ENCODE peak calls at places on chromosomes 16 and 17, in seven cellular contexts. One of them, this sample, is unnamed.

GRCh38 chr17:83150369-83151055 is 71.1 kb downstream of the METRNL start:
- DNase-seq in HCT116: no peak
- DNase-seq in ascending aorta: no peak
- DNase-seq in CD8-positive, alpha-beta T cell: no peak
- DNase-seq in GM23248: no peak
- DNase-seq in cardiac muscle cell: no peak
- DNase-seq in SK-N-SH: no peak
- DNase-seq in this sample: no peak

GRCh38 chr17:17902357-17902756 is 65.6 kb upstream of the SREBF1 start:
- DNase-seq in HCT116: no peak
- DNase-seq in ascending aorta: no peak
- DNase-seq in CD8-positive, alpha-beta T cell: no peak
- DNase-seq in GM23248: no peak
- DNase-seq in cardiac muscle cell: no peak
- DNase-seq in SK-N-SH: no peak
- DNase-seq in this sample: no peak

GRCh38 chr17:11909348-11909747 is 87.9 kb downstream of the ZNF18 start:
- DNase-seq in HCT116: no peak
- DNase-seq in ascending aorta: no peak
- DNase-seq in CD8-positive, alpha-beta T cell: no peak
- DNase-seq in GM23248: no peak
- DNase-seq in cardiac muscle cell: no peak
- DNase-seq in SK-N-SH: no peak
- DNase-seq in this sample: no peak

GRCh38 chr16:1346422-1347285 is 5.0 kb downstream of the TSR3 start:
- DNase-seq in HCT116: no peak
- DNase-seq in ascending aorta: no peak
- DNase-seq in CD8-positive, alpha-beta T cell: no peak
- DNase-seq in GM23248: peak; percentile 51
- DNase-seq in cardiac muscle cell: no peak
- DNase-seq in SK-N-SH: peak; percentile 64
- DNase-seq in this sample: peak; percentile 19

GRCh38 chr16:82629441-82630027 is 2.8 kb downstream of the CDH13 start:
- DNase-seq in HCT116: no peak
- DNase-seq in ascending aorta: no peak
- DNase-seq in CD8-positive, alpha-beta T cell: no peak
- DNase-seq in GM23248: peak; percentile 83
- DNase-seq in cardiac muscle cell: no peak
- DNase-seq in SK-N-SH: no peak
- DNase-seq in this sample: peak; percentile 74

GRCh38 chr17:38704645-38705522 is at the start of gene MLLT6:
- DNase-seq in HCT116: no peak
- DNase-seq in ascending aorta: peak; percentile 25
- DNase-seq in CD8-positive, alpha-beta T cell: peak; percentile 76
- DNase-seq in GM23248: peak; percentile 91
- DNase-seq in cardiac muscle cell: peak; percentile 84
- DNase-seq in SK-N-SH: peak; percentile 93
- DNase-seq in this sample: peak; percentile 90

GRCh38 chr16:67206838-67207115 is 7.8 kb downstream of the ELMO3 start:
- DNase-seq in HCT116: no peak
- DNase-seq in ascending aorta: no peak
- DNase-seq in CD8-positive, alpha-beta T cell: no peak
- DNase-seq in GM23248: no peak
- DNase-seq in cardiac muscle cell: no peak
- DNase-seq in SK-N-SH: no peak
- DNase-seq in this sample: no peak

GRCh38 chr17:75876190-75876937 is 2.0 kb downstream of the TRIM47 start:
- DNase-seq in HCT116: peak; percentile 84
- DNase-seq in ascending aorta: no peak
- DNase-seq in CD8-positive, alpha-beta T cell: peak; percentile 71
- DNase-seq in GM23248: peak; percentile 33
- DNase-seq in cardiac muscle cell: no peak
- DNase-seq in SK-N-SH: peak; percentile 72
- DNase-seq in this sample: no peak

GRCh38 chr17:81218459-81218858 is 4.3 kb downstream of the CEP131 start:
- DNase-seq in HCT116: no peak
- DNase-seq in ascending aorta: no peak
- DNase-seq in CD8-positive, alpha-beta T cell: no peak
- DNase-seq in GM23248: no peak
- DNase-seq in cardiac muscle cell: no peak
- DNase-seq in SK-N-SH: no peak
- DNase-seq in this sample: no peak

GRCh38 chr17:50637829-50638571 is 3.3 kb downstream of the ABCC3 start:
- DNase-seq in HCT116: no peak
- DNase-seq in ascending aorta: no peak
- DNase-seq in CD8-positive, alpha-beta T cell: no peak
- DNase-seq in GM23248: no peak
- DNase-seq in cardiac muscle cell: no peak
- DNase-seq in SK-N-SH: peak; percentile 9
- DNase-seq in this sample: no peak

GRCh38 chr16:19135896-19136438 is 22.2 kb downstream of the ITPRIPL2 start:
- DNase-seq in HCT116: no peak
- DNase-seq in ascending aorta: no peak
- DNase-seq in CD8-positive, alpha-beta T cell: no peak
- DNase-seq in GM23248: peak; percentile 34
- DNase-seq in cardiac muscle cell: no peak
- DNase-seq in SK-N-SH: no peak
- DNase-seq in this sample: no peak

GRCh38 chr17:21286066-21286770 is 1.7 kb downstream of the MAP2K3 start:
- DNase-seq in HCT116: peak; percentile 81
- DNase-seq in ascending aorta: peak; percentile 95
- DNase-seq in CD8-positive, alpha-beta T cell: no peak
- DNase-seq in GM23248: peak; percentile 99
- DNase-seq in cardiac muscle cell: peak; percentile 91
- DNase-seq in SK-N-SH: peak; percentile 50
- DNase-seq in this sample: peak; percentile 99

GRCh38 chr17:63446218-63446980 is at the start of gene CYB561:
- DNase-seq in HCT116: peak; percentile 46
- DNase-seq in ascending aorta: no peak
- DNase-seq in CD8-positive, alpha-beta T cell: peak; percentile 47
- DNase-seq in GM23248: peak; percentile 85
- DNase-seq in cardiac muscle cell: no peak
- DNase-seq in SK-N-SH: peak; percentile 97
- DNase-seq in this sample: peak; percentile 80

GRCh38 chr16:17283022-17283421 is 187.7 kb downstream of the XYLT1 start:
- DNase-seq in HCT116: no peak
- DNase-seq in ascending aorta: no peak
- DNase-seq in CD8-positive, alpha-beta T cell: no peak
- DNase-seq in GM23248: no peak
- DNase-seq in cardiac muscle cell: no peak
- DNase-seq in SK-N-SH: peak; percentile 43
- DNase-seq in this sample: no peak

GRCh38 chr17:48240562-48241130 is 133.1 kb downstream of the SNX11 start:
- DNase-seq in HCT116: peak; percentile 66
- DNase-seq in ascending aorta: no peak
- DNase-seq in CD8-positive, alpha-beta T cell: no peak
- DNase-seq in GM23248: peak; percentile 29
- DNase-seq in cardiac muscle cell: no peak
- DNase-seq in SK-N-SH: no peak
- DNase-seq in this sample: no peak

GRCh38 chr16:84790291-84790690 is 29.5 kb upstream of the CRISPLD2 start:
- DNase-seq in HCT116: no peak
- DNase-seq in ascending aorta: no peak
- DNase-seq in CD8-positive, alpha-beta T cell: no peak
- DNase-seq in GM23248: no peak
- DNase-seq in cardiac muscle cell: no peak
- DNase-seq in SK-N-SH: no peak
- DNase-seq in this sample: no peak

GRCh38 chr17:80181431-80181830 is 11.6 kb downstream of the CARD14 start:
- DNase-seq in HCT116: no peak
- DNase-seq in ascending aorta: no peak
- DNase-seq in CD8-positive, alpha-beta T cell: no peak
- DNase-seq in GM23248: no peak
- DNase-seq in cardiac muscle cell: no peak
- DNase-seq in SK-N-SH: no peak
- DNase-seq in this sample: no peak

GRCh38 chr17:27244481-27245223 is 49.3 kb upstream of the WSB1 start:
- DNase-seq in HCT116: no peak
- DNase-seq in ascending aorta: peak; percentile 40
- DNase-seq in CD8-positive, alpha-beta T cell: no peak
- DNase-seq in GM23248: peak; percentile 94
- DNase-seq in cardiac muscle cell: no peak
- DNase-seq in SK-N-SH: no peak
- DNase-seq in this sample: peak; percentile 97

GRCh38 chr17:28072935-28073533 is 30.6 kb downstream of the NLK start:
- DNase-seq in HCT116: no peak
- DNase-seq in ascending aorta: no peak
- DNase-seq in CD8-positive, alpha-beta T cell: no peak
- DNase-seq in GM23248: no peak
- DNase-seq in cardiac muscle cell: no peak
- DNase-seq in SK-N-SH: no peak
- DNase-seq in this sample: no peak

GRCh38 chr17:29593546-29594440 is 861 bp downstream of the ANKRD13B start:
- DNase-seq in HCT116: no peak
- DNase-seq in ascending aorta: no peak
- DNase-seq in CD8-positive, alpha-beta T cell: no peak
- DNase-seq in GM23248: peak; percentile 52
- DNase-seq in cardiac muscle cell: peak; percentile 86
- DNase-seq in SK-N-SH: no peak
- DNase-seq in this sample: peak; percentile 60

GRCh38 chr17:40260528-40260927 is 27.2 kb upstream of the CDC6 start:
- DNase-seq in HCT116: no peak
- DNase-seq in ascending aorta: no peak
- DNase-seq in CD8-positive, alpha-beta T cell: no peak
- DNase-seq in GM23248: no peak
- DNase-seq in cardiac muscle cell: no peak
- DNase-seq in SK-N-SH: no peak
- DNase-seq in this sample: no peak
- H3K36me3 ChIP-seq in HCT116: peaks cover 27% of the 10 kb centered on the region
- H3K36me3 ChIP-seq in ascending aorta: peaks cover 69% of the 10 kb centered on the region
- H3K36me3 ChIP-seq in CD8-positive, alpha-beta T cell: peaks cover 52% of the 10 kb centered on the region
- H3K36me3 ChIP-seq in GM23248: peaks cover 46% of the 10 kb centered on the region
- H3K36me3 ChIP-seq in cardiac muscle cell: peaks cover 30% of the 10 kb centered on the region
- H3K36me3 ChIP-seq in SK-N-SH: peaks cover 49% of the 10 kb centered on the region
- H3K36me3 ChIP-seq in this sample: peaks cover 61% of the 10 kb centered on the region

GRCh38 chr17:45098869-45099616 is 33.3 kb downstream of the PLCD3 start:
- DNase-seq in HCT116: peak; percentile 51
- DNase-seq in ascending aorta: peak; percentile 63
- DNase-seq in CD8-positive, alpha-beta T cell: peak; percentile 61
- DNase-seq in GM23248: peak; percentile 85
- DNase-seq in cardiac muscle cell: peak; percentile 93
- DNase-seq in SK-N-SH: peak; percentile 93
- DNase-seq in this sample: peak; percentile 94
- H3K36me3 ChIP-seq in HCT116: peaks cover 62% of the 10 kb centered on the region
- H3K36me3 ChIP-seq in ascending aorta: peaks cover 84% of the 10 kb centered on the region
- H3K36me3 ChIP-seq in CD8-positive, alpha-beta T cell: peaks cover 69% of the 10 kb centered on the region
- H3K36me3 ChIP-seq in GM23248: peaks cover 44% of the 10 kb centered on the region
- H3K36me3 ChIP-seq in cardiac muscle cell: peaks cover 66% of the 10 kb centered on the region
- H3K36me3 ChIP-seq in SK-N-SH: peaks cover 62% of the 10 kb centered on the region
- H3K36me3 ChIP-seq in this sample: peaks cover 80% of the 10 kb centered on the region

DNA sequence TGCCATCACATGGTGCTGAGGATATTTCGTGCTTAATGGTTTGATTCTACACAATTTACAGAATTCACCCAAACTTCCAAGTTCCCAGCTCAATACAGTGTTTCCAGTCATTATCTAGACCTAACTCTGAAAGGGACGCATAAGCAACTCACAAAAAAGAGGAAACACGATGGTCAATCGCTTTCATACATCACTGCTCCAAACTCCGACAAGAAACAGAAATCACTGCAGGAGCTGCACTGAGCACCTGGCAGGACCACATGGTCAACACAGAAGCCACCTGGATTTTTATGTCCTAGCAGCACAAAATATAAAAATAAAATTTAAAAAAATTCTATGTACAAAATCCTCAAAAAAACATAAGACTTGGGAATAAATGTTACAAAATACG is 19.7 kb upstream of the C16orf95 start:
- DNase-seq in HCT116: no peak
- DNase-seq in ascending aorta: no peak
- DNase-seq in CD8-positive, alpha-beta T cell: no peak
- DNase-seq in GM23248: no peak
- DNase-seq in cardiac muscle cell: no peak
- DNase-seq in SK-N-SH: no peak
- DNase-seq in this sample: no peak
- H3K36me3 ChIP-seq in HCT116: peaks cover 26% of the 10 kb centered on the region
- H3K36me3 ChIP-seq in ascending aorta: peaks cover 54% of the 10 kb centered on the region
- H3K36me3 ChIP-seq in CD8-positive, alpha-beta T cell: peaks cover 10% of the 10 kb centered on the region
- H3K36me3 ChIP-seq in GM23248: no peaks in the 10 kb centered on the region
- H3K36me3 ChIP-seq in cardiac muscle cell: peaks cover 5% of the 10 kb centered on the region
- H3K36me3 ChIP-seq in SK-N-SH: no peaks in the 10 kb centered on the region
- H3K36me3 ChIP-seq in this sample: peaks cover 50% of the 10 kb centered on the region

DNA sequence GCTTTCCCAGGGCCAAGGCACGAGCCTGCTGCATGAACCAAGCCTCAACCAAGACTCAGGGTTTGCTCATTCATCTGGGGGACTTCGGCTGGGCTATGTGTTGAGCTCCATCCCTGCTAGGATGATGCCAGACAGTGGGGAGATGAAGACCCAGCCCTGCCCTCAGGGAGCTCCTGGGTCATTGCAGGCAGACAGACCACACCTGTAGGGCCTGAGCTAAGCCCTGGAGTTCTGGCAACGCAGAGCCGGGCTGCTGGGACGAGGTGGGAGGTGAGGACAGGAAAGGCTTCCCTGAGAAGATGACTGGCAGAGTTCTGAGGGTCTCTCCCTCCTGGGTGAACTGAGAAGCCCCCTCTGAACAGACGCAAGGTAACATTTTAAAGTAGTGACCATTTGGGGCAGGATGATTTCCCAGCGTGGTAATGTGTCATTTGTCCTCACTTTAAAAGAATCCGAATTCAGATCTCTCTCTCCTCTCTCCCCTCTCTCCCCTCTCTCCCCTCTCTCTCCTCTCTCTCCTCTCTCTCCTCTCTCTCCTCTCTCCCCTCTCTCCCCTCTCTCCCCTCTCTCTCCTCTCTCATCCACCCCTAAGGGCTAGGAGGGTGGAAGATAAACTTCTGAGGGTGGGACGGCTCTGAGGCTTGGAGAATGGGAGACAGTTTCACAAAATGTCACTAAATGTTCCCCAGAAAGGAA is 98.4 kb downstream of the MGAT5B start:
- DNase-seq in HCT116: no peak
- DNase-seq in ascending aorta: no peak
- DNase-seq in CD8-positive, alpha-beta T cell: no peak
- DNase-seq in GM23248: no peak
- DNase-seq in cardiac muscle cell: no peak
- DNase-seq in SK-N-SH: no peak
- DNase-seq in this sample: no peak
- H3K36me3 ChIP-seq in HCT116: no peaks in the 10 kb centered on the region
- H3K36me3 ChIP-seq in ascending aorta: no peaks in the 10 kb centered on the region
- H3K36me3 ChIP-seq in CD8-positive, alpha-beta T cell: no peaks in the 10 kb centered on the region
- H3K36me3 ChIP-seq in GM23248: no peaks in the 10 kb centered on the region
- H3K36me3 ChIP-seq in cardiac muscle cell: no peaks in the 10 kb centered on the region
- H3K36me3 ChIP-seq in SK-N-SH: no peaks in the 10 kb centered on the region
- H3K36me3 ChIP-seq in this sample: no peaks in the 10 kb centered on the region

DNA sequence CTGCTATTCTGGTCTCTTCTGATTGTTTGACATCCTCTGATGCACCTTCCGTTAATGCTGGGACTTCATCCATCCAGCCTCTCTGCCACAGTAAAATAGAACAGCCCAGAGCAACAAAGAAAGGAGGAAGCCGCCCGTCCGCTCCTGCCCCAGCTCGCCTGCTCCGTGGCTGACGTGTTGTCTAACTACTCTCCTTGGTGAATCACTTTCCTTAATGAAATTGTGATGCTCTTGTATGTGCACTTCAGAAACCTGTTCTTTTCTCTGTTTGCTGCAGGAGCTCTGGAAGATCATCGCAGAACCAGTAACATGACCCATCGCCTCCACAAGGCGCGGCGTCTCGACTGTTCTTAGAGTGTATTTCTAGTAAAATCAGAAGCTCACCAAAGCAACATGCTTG is 24.3 kb downstream of the METTL22 start:
- DNase-seq in HCT116: no peak
- DNase-seq in ascending aorta: no peak
- DNase-seq in CD8-positive, alpha-beta T cell: no peak
- DNase-seq in GM23248: no peak
- DNase-seq in cardiac muscle cell: no peak
- DNase-seq in SK-N-SH: no peak
- DNase-seq in this sample: no peak
- H3K36me3 ChIP-seq in HCT116: peaks cover 34% of the 10 kb centered on the region
- H3K36me3 ChIP-seq in ascending aorta: peaks cover 68% of the 10 kb centered on the region
- H3K36me3 ChIP-seq in CD8-positive, alpha-beta T cell: peaks cover 58% of the 10 kb centered on the region
- H3K36me3 ChIP-seq in GM23248: peaks cover 33% of the 10 kb centered on the region
- H3K36me3 ChIP-seq in cardiac muscle cell: peaks cover 42% of the 10 kb centered on the region
- H3K36me3 ChIP-seq in SK-N-SH: peaks cover 24% of the 10 kb centered on the region
- H3K36me3 ChIP-seq in this sample: peaks cover 81% of the 10 kb centered on the region

This sample was measured in adipocyte.